ENCODE peak calls at places on chromosomes 1 and 21, in seven cellular contexts. R is ecto neural progenitor cell; H is GM12891; A is left ventricle myocardium inferior; D is activated naive CD8-positive, alpha-beta T cell treated with anti-CD3 and anti-CD28 coated beads for 36 hours; N is naive thymus-derived CD8-positive, alpha-beta T cell; G is cardiac muscle cell. J is an unnamed sample.

GRCh38 chr1:43466403-43466802 is 12.7 kb upstream of the HYI start:
- DNase-seq in R (no peak), H (no peak), A (no peak), D (peak; percentile 13), N (no peak), G (no peak), J (no peak)

GRCh38 chr21:44534688-44535087 is 5.3 kb downstream of the KRTAP10-1 start:
- DNase-seq in R (no peak), H (no peak), A (no peak), D (no peak), N (no peak), G (no peak), J (no peak)

GRCh38 chr1:22613951-22614350 is 22.5 kb upstream of the C1QA start:
- DNase-seq in R (no peak), H (no peak), A (no peak), D (no peak), N (no peak), G (no peak), J (no peak)

GRCh38 chr1:247367786-247368342 is 36.2 kb upstream of the ZNF496 start:
- DNase-seq in R (no peak), H (no peak), A (no peak), D (no peak), N (no peak), G (no peak), J (peak; percentile 68)

GRCh38 chr1:61253059-61253735 is 170.8 kb downstream of the NFIA start:
- DNase-seq in R (no peak), H (no peak), A (peak; percentile 73), D (no peak), N (peak; percentile 5), G (peak; percentile 70), J (peak; percentile 69)

GRCh38 chr1:247639381-247639981 is 34.1 kb downstream of the OR2G3 start:
- DNase-seq in R (peak; percentile 83), H (no peak), A (peak; percentile 72), D (peak; percentile 65), N (peak; percentile 1), G (peak; percentile 46), J (no peak)

GRCh38 chr1:86018311-86018923 is 138.2 kb downstream of the COL24A1 start:
- DNase-seq in R (no peak), H (no peak), A (no peak), D (no peak), N (peak; percentile 9), G (peak; percentile 42), J (no peak)

GRCh38 chr1:15543589-15544568 is 17.2 kb downstream of the DNAJC16 start:
- DNase-seq in R (no peak), H (no peak), A (no peak), D (no peak), N (no peak), G (no peak), J (no peak)

GRCh38 chr1:2208309-2209239 is 14.0 kb upstream of the FAAP20 start:
- DNase-seq in R (no peak), H (no peak), A (peak; percentile 38), D (no peak), N (no peak), G (no peak), J (peak; percentile 89)

GRCh38 chr1:16125483-16125882 is 30.4 kb downstream of the EPHA2 start:
- DNase-seq in R (no peak), H (no peak), A (no peak), D (no peak), N (no peak), G (no peak), J (no peak)

GRCh38 chr1:96473791-96474452 is 247.7 kb upstream of the PTBP2 start:
- DNase-seq in R (no peak), H (no peak), A (no peak), D (no peak), N (no peak), G (no peak), J (no peak)

GRCh38 chr1:156245451-156246232 is 2.2 kb downstream of the PAQR6 start:
- DNase-seq in R (no peak), H (peak; percentile 69), A (no peak), D (peak; percentile 51), N (peak; percentile 38), G (no peak), J (no peak)

GRCh38 chr21:34737115-34737514 is 68.3 kb downstream of the CLIC6 start:
- DNase-seq in R (no peak), H (no peak), A (no peak), D (no peak), N (no peak), G (no peak), J (no peak)

GRCh38 chr1:7385471-7386225 is 385.4 kb upstream of the VAMP3 start:
- DNase-seq in R (peak; percentile 46), H (no peak), A (peak; percentile 3), D (no peak), N (no peak), G (peak; percentile 40), J (no peak)

GRCh38 chr1:230768903-230769570 is 21.8 kb downstream of the CAPN9 start:
- DNase-seq in R (no peak), H (no peak), A (no peak), D (no peak), N (no peak), G (no peak), J (peak; percentile 81)

GRCh38 chr1:65372557-65372956 is 47.9 kb upstream of the LEPR start:
- DNase-seq in R (no peak), H (no peak), A (no peak), D (no peak), N (no peak), G (no peak), J (no peak)

GRCh38 chr1:161258439-161259386 is at the start of gene PCP4L1:
- DNase-seq in R (peak; percentile 87), H (peak; percentile 73), A (peak; percentile 20), D (peak; percentile 57), N (peak; percentile 44), G (peak; percentile 71), J (no peak)

GRCh38 chr1:90133133-90133532 is 138.2 kb downstream of the ZNF326 start:
- DNase-seq in R (peak; percentile 53), H (no peak), A (no peak), D (no peak), N (no peak), G (peak; percentile 61), J (peak; percentile 62)

GRCh38 chr1:174367892-174368291 is 79.9 kb upstream of the GPR52 start:
- DNase-seq in R (no peak), H (no peak), A (peak; percentile 56), D (no peak), N (no peak), G (no peak), J (no peak)

GRCh38 chr1:218537131-218537904 is 192.2 kb downstream of the TGFB2 start:
- DNase-seq in R (no peak), H (no peak), A (no peak), D (no peak), N (no peak), G (no peak), J (no peak)

GRCh38 chr1:86068841-86069756 is 87.5 kb downstream of the COL24A1 start:
- DNase-seq in R (no peak), H (no peak), A (no peak), D (no peak), N (no peak), G (no peak), J (peak; percentile 12)

GRCh38 chr1:64471724-64472276 is 1.9 kb downstream of the CACHD1 start:
- DNase-seq in R (no peak), H (no peak), A (no peak), D (no peak), N (no peak), G (no peak), J (no peak)

GRCh38 chr1:31786366-31787060 is 22.4 kb upstream of the ADGRB2 start:
- DNase-seq in R (peak; percentile 37), H (no peak), A (no peak), D (no peak), N (no peak), G (no peak), J (no peak)

GRCh38 chr1:43834280-43835140 is 99.1 kb upstream of the ARTN start:
- DNase-seq in R (no peak), H (no peak), A (no peak), D (peak; percentile 61), N (no peak), G (no peak), J (peak; percentile 98)

GRCh38 chr21:39863111-39863510 is 4.1 kb upstream of the PCP4 start:
- DNase-seq in R (no peak), H (no peak), A (no peak), D (no peak), N (no peak), G (no peak), J (peak; percentile 46)

J was measured in H4.